ENCODE peak calls at places on chromosomes 4 and X, in eight cellular contexts. O is Peyer's patch, V is HepG2, R is tibial nerve, P is heart left ventricle, A is body of pancreas, B is stomach, W is right lobe of liver. K is an unnamed sample. For H3K9me3, the result is how much of the 10 kb centered on the place peaks cover.

GRCh38 chrX:39518451-39519212 is 579.1 kb downstream of the BCOR start:
- DNase-seq in O (no peak), V (no peak), R (no peak), P (peak), A (peak), B (peak), W (no peak), K (peak)

GRCh38 chr4:12846368-12846767 is 637.8 kb downstream of the RAB28 start:
- DNase-seq in O (no peak), V (no peak), R (no peak), P (no peak), A (no peak), B (no peak), W (no peak), K (no peak)

GRCh38 chrX:10071451-10072163 is 85.2 kb upstream of the CLCN4 start:
- DNase-seq in O (no peak), V (no peak), R (no peak), P (no peak), A (no peak), B (no peak), W (no peak), K (no peak)

GRCh38 chrX:10726647-10727046 is 106.3 kb upstream of the MID1 start:
- DNase-seq in O (no peak), V (no peak), R (no peak), P (no peak), A (no peak), B (no peak), W (no peak), K (no peak)

GRCh38 chr4:42150653-42151567 is 1.5 kb downstream of the BEND4 start:
- DNase-seq in O (peak), V (no peak), R (no peak), P (peak), A (no peak), B (no peak), W (no peak), K (no peak)

GRCh38 chrX:142054094-142054493 is 150.4 kb downstream of the MAGEC1 start:
- DNase-seq in O (no peak), V (no peak), R (no peak), P (no peak), A (no peak), B (no peak), W (no peak), K (no peak)

GRCh38 chrX:617891-618290 is 12.7 kb upstream of the SHOX start:
- DNase-seq in O (no peak), V (no peak), R (no peak), P (no peak), A (no peak), B (no peak), W (peak), K (no peak)

GRCh38 chr4:152408514-152409327 is 127.2 kb downstream of the FBXW7 start:
- DNase-seq in O (no peak), V (peak), R (no peak), P (no peak), A (no peak), B (no peak), W (no peak), K (no peak)

GRCh38 chrX:55709735-55710134 is 7.8 kb upstream of the RRAGB start:
- DNase-seq in O (no peak), V (no peak), R (no peak), P (no peak), A (no peak), B (no peak), W (no peak), K (no peak)

GRCh38 chr4:16278178-16278577 is 51.9 kb upstream of the TAPT1 start:
- DNase-seq in O (no peak), V (no peak), R (no peak), P (no peak), A (no peak), B (no peak), W (no peak), K (no peak)

GRCh38 chr4:101347557-101348366 is 436 bp upstream of the PPP3CA start:
- DNase-seq in O (peak), V (peak), R (peak), P (peak), A (peak), B (peak), W (peak), K (peak)
- TF ChIP-seq POLR2A in O (peak), V (peak), R (peak), P (no peak), A (peak), B (no peak), W (peak), K (peak)

DNA sequence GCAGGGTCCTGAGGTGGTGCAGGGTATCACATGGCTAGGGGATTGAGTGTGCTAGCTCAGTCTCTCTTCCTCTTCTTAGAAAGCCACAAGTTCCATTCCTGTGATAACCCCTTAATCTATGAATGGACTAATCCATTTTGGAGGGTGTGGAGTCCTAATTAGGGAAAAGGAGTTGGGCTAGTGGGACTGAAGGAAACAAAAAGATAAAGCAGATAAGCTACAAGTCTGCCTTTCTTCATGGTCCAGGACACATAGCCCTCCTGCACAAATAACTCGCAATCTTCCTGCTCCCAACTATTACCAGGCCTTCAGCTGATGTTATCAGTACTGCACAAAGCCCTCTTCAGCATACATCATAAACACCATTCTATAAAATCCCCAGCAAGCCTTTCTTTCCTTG is 44.2 kb downstream of the ZNF81 start:
- DNase-seq in O (no peak), V (no peak), R (no peak), P (no peak), A (no peak), B (no peak), W (no peak), K (no peak)
- H3K9me3 ChIP-seq in O (under half), V (under half), R (under half), P (under half), A (under half), B (under half), W (under half), K (under half)

GRCh38 chrX:65667503-65668355 is at the start of gene MSN:
- DNase-seq in O (peak), V (no peak), R (peak), P (peak), A (peak), B (peak), W (peak), K (peak)
- TF ChIP-seq POLR2A in O (peak), V (no peak), R (peak), P (no peak), A (peak), B (no peak), W (peak), K (peak)

GRCh38 chrX:44973420-44973932 is 100.5 kb downstream of the KDM6A start:
- DNase-seq in O (no peak), V (no peak), R (no peak), P (no peak), A (no peak), B (no peak), W (no peak), K (no peak)
- H3K9me3 ChIP-seq in O (under half), V (under half), R (under half), P (under half), A (under half), B (under half), W (under half), K (under half)